ENCODE peak calls at places on chromosomes 13 and 19, in nine cellular contexts. K is GM12865; O is neural crest cell; F is bronchial epithelial cell; M is heart right ventricle; S is suprapubic skin; I is transverse colon; D is CD4-positive, alpha-beta T cell; C is WERI-Rb-1. H is an unnamed sample.

GRCh38 chr19:46441775-46442332 is 13.1 kb upstream of the PNMA8C start:
- DNase-seq in M (no peak), S (no peak), D (no peak), F (no peak), C (no peak), O (no peak), I (no peak), K (no peak), H (no peak)

GRCh38 chr19:2500861-2501260 is 24.9 kb downstream of the GADD45B start:
- DNase-seq in K (no peak), D (no peak), C (peak), O (no peak), I (peak), S (no peak), F (no peak), M (no peak), H (no peak)

GRCh38 chr19:38665950-38666661 is 18.7 kb downstream of the ACTN4 start:
- DNase-seq in O (no peak), F (no peak), K (no peak), C (no peak), D (no peak), S (no peak), I (peak), M (peak), H (no peak)

GRCh38 chr13:40589285-40590109 is 76.9 kb downstream of the FOXO1 start:
- DNase-seq in M (no peak), K (peak), F (peak), O (no peak), D (no peak), C (peak), S (no peak), I (peak), H (peak)

GRCh38 chr13:73337511-73337910 is 278.7 kb downstream of the KLF5 start:
- DNase-seq in M (no peak), K (no peak), S (no peak), C (no peak), I (no peak), D (no peak), O (no peak), F (peak), H (no peak)

GRCh38 chr19:42816901-42817300 is 51.4 kb upstream of the PSG8 start:
- DNase-seq in F (peak), O (no peak), S (no peak), D (no peak), I (no peak), K (no peak), C (no peak), M (no peak), H (no peak)

GRCh38 chr19:43997631-43998290 is 5.0 kb upstream of the ZNF230 start:
- DNase-seq in C (no peak), I (no peak), S (no peak), K (no peak), D (no peak), M (no peak), O (no peak), F (peak), H (no peak)

GRCh38 chr19:55156202-55157063 is 1.1 kb downstream of the TNNI3 start:
- DNase-seq in M (peak), K (peak), F (peak), D (no peak), I (peak), S (peak), C (no peak), O (peak), H (peak)

GRCh38 chr13:110561335-110562033 is at the start of gene RAB20:
- DNase-seq in M (peak), I (peak), D (peak), C (peak), K (peak), O (peak), F (peak), S (peak), H (peak)

GRCh38 chr19:8506402-8506957 is 4.0 kb upstream of the PRAM1 start:
- DNase-seq in S (no peak), M (no peak), K (no peak), I (no peak), F (no peak), O (no peak), C (no peak), D (no peak), H (no peak)
- TF ChIP-seq CTCF in S (no peak), M (no peak), K (no peak), I (no peak), F (no peak), O (peak), C (no peak), D (no peak), H (no peak)

DNA sequence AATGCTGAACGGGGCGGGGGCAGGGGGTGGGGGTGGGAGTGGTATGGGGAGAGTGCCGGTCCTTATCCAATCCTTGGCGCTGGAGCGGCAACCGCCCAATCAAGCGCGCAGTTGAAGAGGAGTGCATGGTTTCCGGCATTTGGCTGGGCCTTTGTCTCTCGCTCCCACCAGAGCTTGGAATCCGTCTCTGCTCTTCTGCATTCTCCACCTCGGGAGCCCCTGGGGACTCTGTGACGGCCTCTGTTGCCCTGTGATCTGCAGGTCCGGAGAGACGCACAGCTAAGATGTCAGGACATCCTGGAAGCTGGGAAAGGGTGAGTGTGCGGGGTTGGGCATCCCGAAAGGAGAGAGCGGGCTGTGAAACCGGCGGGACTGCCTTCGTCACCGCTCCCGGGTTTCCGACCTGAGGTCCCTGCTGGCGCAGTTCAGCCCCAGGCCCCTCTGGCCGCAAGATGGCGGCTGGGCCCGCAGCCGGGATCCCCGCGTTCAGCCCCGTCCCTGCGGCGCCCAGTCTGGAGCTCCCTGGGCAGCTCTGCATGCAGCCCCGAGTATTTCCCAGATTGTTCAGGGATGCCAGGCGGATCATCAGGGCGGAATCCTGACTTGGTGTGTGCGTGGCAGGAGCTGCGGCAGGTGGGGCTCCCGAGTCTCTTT is 53.6 kb upstream of the ZNF254 start:
- DNase-seq in S (peak), D (peak), F (peak), O (peak), I (peak), C (peak), K (peak), M (peak), H (peak)
- TF ChIP-seq CTCF in S (no peak), D (no peak), F (peak), O (no peak), I (no peak), C (peak), K (no peak), M (no peak), H (no peak)

DNA sequence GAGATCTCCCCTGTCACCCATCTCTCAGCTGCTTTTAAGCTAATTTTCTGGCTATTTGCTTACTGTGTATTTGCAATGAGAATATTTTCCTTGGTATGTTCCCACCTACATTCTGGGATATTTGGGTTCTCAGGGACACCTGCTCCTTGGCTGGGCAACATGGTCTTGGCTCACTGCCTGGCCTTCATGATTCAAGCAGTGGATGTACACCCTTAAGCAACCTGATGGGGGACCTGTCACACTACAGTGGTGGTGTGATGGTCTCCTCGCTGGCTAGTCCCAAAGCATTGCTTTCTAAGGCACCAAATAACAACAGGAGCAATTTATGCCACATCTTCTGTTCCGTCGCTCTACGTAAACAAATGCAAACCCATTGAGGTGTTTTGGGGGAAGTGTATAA is 35.3 kb upstream of the RFC3 start:
- DNase-seq in O (no peak), I (no peak), M (no peak), S (no peak), K (no peak), F (no peak), D (no peak), C (no peak), H (no peak)
- TF ChIP-seq CTCF in O (no peak), I (no peak), M (no peak), S (no peak), K (no peak), F (no peak), D (no peak), C (no peak), H (no peak)

DNA sequence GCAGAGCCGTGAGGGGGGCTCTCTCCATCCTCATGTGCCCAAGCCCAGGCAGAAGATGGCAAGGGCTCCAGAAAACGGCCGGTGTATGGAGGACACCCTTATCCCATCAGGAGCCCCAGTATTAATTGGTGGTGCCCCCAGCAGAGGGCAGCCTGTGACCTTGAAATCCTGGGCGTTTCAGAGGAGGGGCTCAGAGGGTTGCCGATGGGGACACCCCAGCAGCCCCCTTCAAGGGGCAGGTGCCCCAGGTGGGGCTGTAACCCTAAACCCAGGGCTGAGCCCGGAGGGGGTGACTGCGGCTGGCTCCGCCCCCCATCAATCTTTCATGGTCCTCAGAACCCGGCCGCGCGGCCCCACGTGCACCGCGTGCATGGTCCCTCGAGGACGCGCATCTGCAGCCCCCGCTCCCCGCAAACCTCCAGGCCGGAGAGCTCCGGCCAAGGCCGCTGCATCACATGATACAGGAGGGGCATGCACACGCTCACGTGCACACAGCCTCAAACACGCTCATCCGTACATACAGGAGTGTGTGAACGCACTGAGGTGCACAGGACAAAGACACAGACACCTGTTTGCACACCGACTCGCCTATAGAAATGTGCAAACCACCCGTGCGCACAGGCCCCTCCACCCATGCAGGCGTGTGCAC is 959 bp downstream of the RAB3A start:
- DNase-seq in D (no peak), K (peak), O (no peak), S (peak), F (no peak), I (peak), C (peak), M (peak), H (no peak)
- TF ChIP-seq CTCF in D (peak), K (peak), O (peak), S (no peak), F (peak), I (peak), C (peak), M (no peak), H (no peak)